ENCODE peak calls at places on chromosomes 4 and X, in six cellular contexts. One of them, this sample, is unnamed.

GRCh38 chr4:124096290-124096689 is 616.2 kb downstream of the ANKRD50 start:
- DNase-seq in sigmoid colon: no peak
- DNase-seq in left ventricle myocardium inferior: no peak
- DNase-seq in stomach: no peak
- DNase-seq in fibroblast of lung: no peak
- DNase-seq in hepatocyte: no peak
- DNase-seq in this sample: no peak

GRCh38 chr4:108156391-108156790 is 12.3 kb downstream of the LEF1 start:
- DNase-seq in sigmoid colon: no peak
- DNase-seq in left ventricle myocardium inferior: no peak
- DNase-seq in stomach: no peak
- DNase-seq in fibroblast of lung: no peak
- DNase-seq in hepatocyte: no peak
- DNase-seq in this sample: no peak

GRCh38 chrX:23341452-23341851 is 6.8 kb downstream of the PTCHD1 start:
- DNase-seq in sigmoid colon: no peak
- DNase-seq in left ventricle myocardium inferior: no peak
- DNase-seq in stomach: no peak
- DNase-seq in fibroblast of lung: no peak
- DNase-seq in hepatocyte: peak
- DNase-seq in this sample: peak

GRCh38 chrX:53088136-53088974 is 5.6 kb upstream of the KANTR start:
- DNase-seq in sigmoid colon: peak
- DNase-seq in left ventricle myocardium inferior: peak
- DNase-seq in stomach: peak
- DNase-seq in fibroblast of lung: peak
- DNase-seq in hepatocyte: peak
- DNase-seq in this sample: peak

GRCh38 chr4:140743194-140743931 is 12.8 kb downstream of the TBC1D9 start:
- DNase-seq in sigmoid colon: no peak
- DNase-seq in left ventricle myocardium inferior: no peak
- DNase-seq in stomach: no peak
- DNase-seq in fibroblast of lung: no peak
- DNase-seq in hepatocyte: peak
- DNase-seq in this sample: no peak

GRCh38 chr4:125317526-125317880 is 2.7 kb downstream of the FAT4 start:
- DNase-seq in sigmoid colon: peak
- DNase-seq in left ventricle myocardium inferior: peak
- DNase-seq in stomach: no peak
- DNase-seq in fibroblast of lung: peak
- DNase-seq in hepatocyte: peak
- DNase-seq in this sample: no peak

GRCh38 chrX:145393702-145394235 is 146.5 kb downstream of the SPANXN1 start:
- DNase-seq in sigmoid colon: no peak
- DNase-seq in left ventricle myocardium inferior: no peak
- DNase-seq in stomach: no peak
- DNase-seq in fibroblast of lung: no peak
- DNase-seq in hepatocyte: no peak
- DNase-seq in this sample: no peak

GRCh38 chr4:89737888-89738287 is 99.1 kb downstream of the SNCA start:
- DNase-seq in sigmoid colon: no peak
- DNase-seq in left ventricle myocardium inferior: no peak
- DNase-seq in stomach: no peak
- DNase-seq in fibroblast of lung: peak
- DNase-seq in hepatocyte: peak
- DNase-seq in this sample: peak

GRCh38 chr4:92251711-92252110 is 52.1 kb upstream of the GRID2 start:
- DNase-seq in sigmoid colon: no peak
- DNase-seq in left ventricle myocardium inferior: no peak
- DNase-seq in stomach: no peak
- DNase-seq in fibroblast of lung: no peak
- DNase-seq in hepatocyte: no peak
- DNase-seq in this sample: no peak

GRCh38 chrX:139204903-139205667 is 325.5 kb upstream of the F9 start:
- DNase-seq in sigmoid colon: peak
- DNase-seq in left ventricle myocardium inferior: peak
- DNase-seq in stomach: peak
- DNase-seq in fibroblast of lung: no peak
- DNase-seq in hepatocyte: peak
- DNase-seq in this sample: no peak

GRCh38 chr4:87803421-87803820 is 4.1 kb downstream of the IBSP start:
- DNase-seq in sigmoid colon: no peak
- DNase-seq in left ventricle myocardium inferior: no peak
- DNase-seq in stomach: no peak
- DNase-seq in fibroblast of lung: no peak
- DNase-seq in hepatocyte: no peak
- DNase-seq in this sample: no peak

GRCh38 chr4:160423879-160424451 is 1321.1 kb downstream of the RAPGEF2 start:
- DNase-seq in sigmoid colon: no peak
- DNase-seq in left ventricle myocardium inferior: no peak
- DNase-seq in stomach: no peak
- DNase-seq in fibroblast of lung: peak
- DNase-seq in hepatocyte: no peak
- DNase-seq in this sample: no peak

GRCh38 chr4:20444599-20445337 is 193.1 kb downstream of the SLIT2 start:
- DNase-seq in sigmoid colon: no peak
- DNase-seq in left ventricle myocardium inferior: no peak
- DNase-seq in stomach: no peak
- DNase-seq in fibroblast of lung: no peak
- DNase-seq in hepatocyte: no peak
- DNase-seq in this sample: no peak

GRCh38 chr4:99825272-99825671 is 8.6 kb downstream of the DAPP1 start:
- DNase-seq in sigmoid colon: no peak
- DNase-seq in left ventricle myocardium inferior: no peak
- DNase-seq in stomach: no peak
- DNase-seq in fibroblast of lung: no peak
- DNase-seq in hepatocyte: no peak
- DNase-seq in this sample: no peak

GRCh38 chr4:173252024-173252935 is 81.9 kb downstream of the HMGB2 start:
- DNase-seq in sigmoid colon: peak
- DNase-seq in left ventricle myocardium inferior: peak
- DNase-seq in stomach: peak
- DNase-seq in fibroblast of lung: peak
- DNase-seq in hepatocyte: peak
- DNase-seq in this sample: peak

GRCh38 chr4:95432466-95432865 is 116.3 kb downstream of the UNC5C start:
- DNase-seq in sigmoid colon: no peak
- DNase-seq in left ventricle myocardium inferior: no peak
- DNase-seq in stomach: no peak
- DNase-seq in fibroblast of lung: no peak
- DNase-seq in hepatocyte: no peak
- DNase-seq in this sample: peak

GRCh38 chr4:112031712-112032328 is 113.4 kb upstream of the FAM241A start:
- DNase-seq in sigmoid colon: no peak
- DNase-seq in left ventricle myocardium inferior: no peak
- DNase-seq in stomach: no peak
- DNase-seq in fibroblast of lung: peak
- DNase-seq in hepatocyte: peak
- DNase-seq in this sample: peak

GRCh38 chr4:40540801-40541200 is 88.9 kb downstream of the RBM47 start:
- DNase-seq in sigmoid colon: no peak
- DNase-seq in left ventricle myocardium inferior: no peak
- DNase-seq in stomach: no peak
- DNase-seq in fibroblast of lung: peak
- DNase-seq in hepatocyte: no peak
- DNase-seq in this sample: no peak

GRCh38 chr4:67035501-67035900 is 509.8 kb downstream of the CENPC start:
- DNase-seq in sigmoid colon: no peak
- DNase-seq in left ventricle myocardium inferior: no peak
- DNase-seq in stomach: no peak
- DNase-seq in fibroblast of lung: no peak
- DNase-seq in hepatocyte: no peak
- DNase-seq in this sample: peak

GRCh38 chr4:154367659-154368058 is 123.9 kb downstream of the DCHS2 start:
- DNase-seq in sigmoid colon: no peak
- DNase-seq in left ventricle myocardium inferior: no peak
- DNase-seq in stomach: no peak
- DNase-seq in fibroblast of lung: no peak
- DNase-seq in hepatocyte: no peak
- DNase-seq in this sample: no peak

GRCh38 chrX:127558811-127559210 is 493.4 kb downstream of the ACTRT1 start:
- DNase-seq in sigmoid colon: no peak
- DNase-seq in left ventricle myocardium inferior: no peak
- DNase-seq in stomach: no peak
- DNase-seq in fibroblast of lung: no peak
- DNase-seq in hepatocyte: no peak
- DNase-seq in this sample: no peak

GRCh38 chrX:107389726-107390125 is 59.7 kb upstream of the FRMPD3 start:
- DNase-seq in sigmoid colon: no peak
- DNase-seq in left ventricle myocardium inferior: no peak
- DNase-seq in stomach: no peak
- DNase-seq in fibroblast of lung: no peak
- DNase-seq in hepatocyte: no peak
- DNase-seq in this sample: no peak
- H3K4me3 ChIP-seq in sigmoid colon: no peak
- H3K4me3 ChIP-seq in left ventricle myocardium inferior: no peak
- H3K4me3 ChIP-seq in stomach: no peak
- H3K4me3 ChIP-seq in fibroblast of lung: no peak
- H3K4me3 ChIP-seq in hepatocyte: no peak
- H3K4me3 ChIP-seq in this sample: no peak

DNA sequence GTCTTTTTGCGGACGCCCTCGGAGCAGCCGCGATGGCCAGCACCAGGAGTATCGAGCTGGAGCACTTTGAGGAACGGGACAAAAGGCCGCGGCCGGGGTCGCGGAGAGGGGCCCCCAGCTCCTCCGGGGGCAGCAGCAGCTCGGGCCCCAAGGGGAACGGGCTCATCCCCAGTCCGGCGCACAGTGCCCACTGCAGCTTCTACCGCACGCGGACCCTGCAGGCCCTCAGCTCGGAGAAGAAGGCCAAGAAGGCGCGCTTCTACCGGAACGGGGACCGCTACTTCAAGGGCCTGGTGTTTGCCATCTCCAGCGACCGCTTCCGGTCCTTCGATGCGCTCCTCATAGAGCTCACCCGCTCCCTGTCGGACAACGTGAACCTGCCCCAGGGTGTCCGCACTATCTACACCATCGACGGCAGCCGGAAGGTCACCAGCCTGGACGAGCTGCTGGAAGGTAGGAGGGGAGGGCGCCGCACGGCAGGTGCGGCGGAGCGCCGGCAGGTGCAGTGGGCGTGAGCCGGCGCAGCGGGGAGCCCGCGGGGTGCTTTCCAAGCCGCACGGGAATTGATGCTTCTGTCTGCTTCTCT is 844 bp downstream of the DCLK2 start:
- DNase-seq in sigmoid colon: peak
- DNase-seq in left ventricle myocardium inferior: peak
- DNase-seq in stomach: no peak
- DNase-seq in fibroblast of lung: peak
- DNase-seq in hepatocyte: peak
- DNase-seq in this sample: no peak
- H3K4me3 ChIP-seq in sigmoid colon: peak
- H3K4me3 ChIP-seq in left ventricle myocardium inferior: peak
- H3K4me3 ChIP-seq in stomach: peak
- H3K4me3 ChIP-seq in fibroblast of lung: peak
- H3K4me3 ChIP-seq in hepatocyte: peak
- H3K4me3 ChIP-seq in this sample: peak

DNA sequence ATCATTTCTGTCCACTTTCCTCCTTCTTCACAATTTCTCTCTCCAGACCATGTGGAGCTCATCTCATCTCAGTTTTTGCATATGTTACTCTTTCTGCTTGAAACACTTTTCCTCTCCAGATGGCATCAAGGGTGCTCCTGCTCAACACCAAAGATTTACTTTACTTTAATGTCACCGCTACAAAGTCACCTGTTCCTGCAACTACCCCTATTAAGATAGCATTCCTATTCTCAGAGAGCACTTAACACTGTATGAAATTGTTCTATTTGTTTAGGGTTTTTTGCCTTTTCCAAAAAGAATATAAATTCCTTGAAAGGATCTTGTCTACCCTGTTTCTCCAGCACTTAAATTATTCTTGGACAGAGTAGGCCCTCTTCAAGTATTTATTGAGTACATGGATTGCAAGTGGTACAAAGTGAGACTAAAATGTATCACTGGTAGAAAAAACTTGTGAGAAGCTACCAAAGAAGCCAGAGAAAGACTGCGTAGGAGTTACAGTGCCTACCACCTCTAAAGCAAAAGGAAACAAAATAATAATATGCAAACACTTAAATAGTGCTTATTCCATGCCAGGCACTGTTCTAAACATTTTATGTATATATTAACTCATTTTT is 1.1 kb upstream of the EXOSC9 start:
- DNase-seq in sigmoid colon: no peak
- DNase-seq in left ventricle myocardium inferior: no peak
- DNase-seq in stomach: no peak
- DNase-seq in fibroblast of lung: no peak
- DNase-seq in hepatocyte: no peak
- DNase-seq in this sample: no peak
- H3K4me3 ChIP-seq in sigmoid colon: no peak
- H3K4me3 ChIP-seq in left ventricle myocardium inferior: peak
- H3K4me3 ChIP-seq in stomach: peak
- H3K4me3 ChIP-seq in fibroblast of lung: no peak
- H3K4me3 ChIP-seq in hepatocyte: no peak
- H3K4me3 ChIP-seq in this sample: no peak

DNA sequence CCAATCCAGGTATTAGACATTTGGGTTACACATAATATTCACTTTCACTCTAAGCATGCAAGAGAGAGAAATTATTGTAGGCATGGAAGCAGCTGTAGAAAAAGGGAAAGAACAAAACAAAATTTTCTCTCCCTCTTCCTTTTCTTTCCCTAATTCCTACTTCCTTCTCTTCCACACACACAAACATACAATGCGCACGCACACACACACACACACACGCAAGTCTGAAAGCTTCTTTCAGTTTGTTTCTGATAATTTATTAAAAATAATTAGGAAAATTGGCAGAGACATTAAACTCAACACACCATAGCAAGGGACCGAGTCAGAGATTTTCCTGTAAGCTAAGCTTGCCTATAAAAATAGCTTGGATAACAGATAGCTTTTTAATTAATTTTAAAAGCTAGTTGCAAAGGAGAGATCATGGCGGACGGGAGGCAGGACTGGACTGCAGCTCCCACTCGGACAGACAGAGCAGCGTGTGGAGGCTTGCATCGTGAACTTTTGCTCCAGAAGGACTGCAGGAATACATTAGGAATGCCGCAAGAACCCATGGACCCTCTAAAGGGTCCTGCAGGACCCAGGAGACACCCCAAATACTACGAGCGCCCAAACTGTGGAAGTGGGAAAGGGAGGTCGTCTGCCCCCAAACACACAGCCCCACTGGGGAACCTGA is 92.6 kb upstream of the MAPK10 start:
- DNase-seq in sigmoid colon: no peak
- DNase-seq in left ventricle myocardium inferior: no peak
- DNase-seq in stomach: no peak
- DNase-seq in fibroblast of lung: peak
- DNase-seq in hepatocyte: no peak
- DNase-seq in this sample: no peak
- H3K4me3 ChIP-seq in sigmoid colon: peak
- H3K4me3 ChIP-seq in left ventricle myocardium inferior: peak
- H3K4me3 ChIP-seq in stomach: peak
- H3K4me3 ChIP-seq in fibroblast of lung: peak
- H3K4me3 ChIP-seq in hepatocyte: no peak
- H3K4me3 ChIP-seq in this sample: no peak

GRCh38 chr4:102344955-102345794 is at the start of gene SLC39A8:
- DNase-seq in sigmoid colon: peak
- DNase-seq in left ventricle myocardium inferior: peak
- DNase-seq in stomach: peak
- DNase-seq in fibroblast of lung: peak
- DNase-seq in hepatocyte: peak
- DNase-seq in this sample: peak
- H3K4me3 ChIP-seq in sigmoid colon: peak
- H3K4me3 ChIP-seq in left ventricle myocardium inferior: peak
- H3K4me3 ChIP-seq in stomach: peak
- H3K4me3 ChIP-seq in fibroblast of lung: peak
- H3K4me3 ChIP-seq in hepatocyte: peak
- H3K4me3 ChIP-seq in this sample: peak

GRCh38 chr4:182827981-182828677 is 89.1 kb downstream of the DCTD start:
- DNase-seq in sigmoid colon: no peak
- DNase-seq in left ventricle myocardium inferior: no peak
- DNase-seq in stomach: no peak
- DNase-seq in fibroblast of lung: no peak
- DNase-seq in hepatocyte: no peak
- DNase-seq in this sample: no peak
- H3K4me3 ChIP-seq in sigmoid colon: no peak
- H3K4me3 ChIP-seq in left ventricle myocardium inferior: no peak
- H3K4me3 ChIP-seq in stomach: no peak
- H3K4me3 ChIP-seq in fibroblast of lung: no peak
- H3K4me3 ChIP-seq in hepatocyte: no peak
- H3K4me3 ChIP-seq in this sample: no peak